ENCODE peak calls at places on chromosomes 4 and X, in seven cellular contexts. One of them, this sample, is unnamed. For H3K4me1, the result is how much of the 10 kb centered on the place peaks cover.

GRCh38 chrX:70087857-70088256 is 25.6 kb downstream of the OTUD6A start:
- DNase-seq in tibial nerve: peak
- DNase-seq in lower lobe of right lung: no peak
- DNase-seq in psoas muscle: no peak
- DNase-seq in HCT116: no peak
- DNase-seq in transverse colon: no peak
- DNase-seq in HepG2: no peak
- DNase-seq in this sample: peak

GRCh38 chr4:186723207-186724047 is at the start of gene FAT1:
- DNase-seq in tibial nerve: peak
- DNase-seq in lower lobe of right lung: peak
- DNase-seq in psoas muscle: peak
- DNase-seq in HCT116: no peak
- DNase-seq in transverse colon: peak
- DNase-seq in HepG2: peak
- DNase-seq in this sample: peak

GRCh38 chr4:26892480-26893150 is 32.0 kb downstream of the STIM2 start:
- DNase-seq in tibial nerve: no peak
- DNase-seq in lower lobe of right lung: no peak
- DNase-seq in psoas muscle: no peak
- DNase-seq in HCT116: no peak
- DNase-seq in transverse colon: no peak
- DNase-seq in HepG2: no peak
- DNase-seq in this sample: no peak

GRCh38 chr4:72817012-72817411 is 248.0 kb upstream of the ADAMTS3 start:
- DNase-seq in tibial nerve: no peak
- DNase-seq in lower lobe of right lung: no peak
- DNase-seq in psoas muscle: no peak
- DNase-seq in HCT116: no peak
- DNase-seq in transverse colon: no peak
- DNase-seq in HepG2: no peak
- DNase-seq in this sample: no peak

GRCh38 chrX:53320543-53321215 is 39.3 kb upstream of the IQSEC2 start:
- DNase-seq in tibial nerve: no peak
- DNase-seq in lower lobe of right lung: peak
- DNase-seq in psoas muscle: peak
- DNase-seq in HCT116: no peak
- DNase-seq in transverse colon: peak
- DNase-seq in HepG2: no peak
- DNase-seq in this sample: peak

GRCh38 chr4:139209470-139210063 is 32.5 kb upstream of the ELF2 start:
- DNase-seq in tibial nerve: no peak
- DNase-seq in lower lobe of right lung: no peak
- DNase-seq in psoas muscle: no peak
- DNase-seq in HCT116: no peak
- DNase-seq in transverse colon: no peak
- DNase-seq in HepG2: no peak
- DNase-seq in this sample: no peak

GRCh38 chr4:141142423-141142822 is 9.2 kb upstream of the RNF150 start:
- DNase-seq in tibial nerve: no peak
- DNase-seq in lower lobe of right lung: no peak
- DNase-seq in psoas muscle: no peak
- DNase-seq in HCT116: no peak
- DNase-seq in transverse colon: no peak
- DNase-seq in HepG2: no peak
- DNase-seq in this sample: no peak

GRCh38 chr4:140092094-140092820 is 61.7 kb downstream of the MAML3 start:
- DNase-seq in tibial nerve: no peak
- DNase-seq in lower lobe of right lung: peak
- DNase-seq in psoas muscle: no peak
- DNase-seq in HCT116: no peak
- DNase-seq in transverse colon: peak
- DNase-seq in HepG2: no peak
- DNase-seq in this sample: peak

GRCh38 chr4:165461176-165461835 is 82.5 kb downstream of the CPE start:
- DNase-seq in tibial nerve: peak
- DNase-seq in lower lobe of right lung: no peak
- DNase-seq in psoas muscle: no peak
- DNase-seq in HCT116: no peak
- DNase-seq in transverse colon: no peak
- DNase-seq in HepG2: peak
- DNase-seq in this sample: peak

GRCh38 chr4:122710434-122711308 is 21.8 kb upstream of the BBS12 start:
- DNase-seq in tibial nerve: no peak
- DNase-seq in lower lobe of right lung: no peak
- DNase-seq in psoas muscle: no peak
- DNase-seq in HCT116: no peak
- DNase-seq in transverse colon: no peak
- DNase-seq in HepG2: no peak
- DNase-seq in this sample: no peak

GRCh38 chr4:188971125-188971524 is 831.9 kb downstream of the TRIML1 start:
- DNase-seq in tibial nerve: no peak
- DNase-seq in lower lobe of right lung: no peak
- DNase-seq in psoas muscle: no peak
- DNase-seq in HCT116: peak
- DNase-seq in transverse colon: no peak
- DNase-seq in HepG2: no peak
- DNase-seq in this sample: no peak

GRCh38 chrX:129360175-129360574 is 163.1 kb downstream of the SMARCA1 start:
- DNase-seq in tibial nerve: peak
- DNase-seq in lower lobe of right lung: no peak
- DNase-seq in psoas muscle: no peak
- DNase-seq in HCT116: peak
- DNase-seq in transverse colon: peak
- DNase-seq in HepG2: peak
- DNase-seq in this sample: peak

GRCh38 chr4:120769227-120769626 is 153.3 kb downstream of the PRDM5 start:
- DNase-seq in tibial nerve: no peak
- DNase-seq in lower lobe of right lung: no peak
- DNase-seq in psoas muscle: no peak
- DNase-seq in HCT116: peak
- DNase-seq in transverse colon: no peak
- DNase-seq in HepG2: no peak
- DNase-seq in this sample: peak

GRCh38 chrX:25020391-25021131 is 4.8 kb upstream of the ARX start:
- DNase-seq in tibial nerve: no peak
- DNase-seq in lower lobe of right lung: no peak
- DNase-seq in psoas muscle: peak
- DNase-seq in HCT116: no peak
- DNase-seq in transverse colon: no peak
- DNase-seq in HepG2: no peak
- DNase-seq in this sample: peak

GRCh38 chr4:138410266-138410665 is 168.1 kb upstream of the SLC7A11 start:
- DNase-seq in tibial nerve: no peak
- DNase-seq in lower lobe of right lung: no peak
- DNase-seq in psoas muscle: no peak
- DNase-seq in HCT116: no peak
- DNase-seq in transverse colon: no peak
- DNase-seq in HepG2: no peak
- DNase-seq in this sample: no peak

GRCh38 chr4:79982587-79983327 is 90.3 kb downstream of the ANTXR2 start:
- DNase-seq in tibial nerve: no peak
- DNase-seq in lower lobe of right lung: no peak
- DNase-seq in psoas muscle: no peak
- DNase-seq in HCT116: no peak
- DNase-seq in transverse colon: no peak
- DNase-seq in HepG2: no peak
- DNase-seq in this sample: no peak

GRCh38 chr4:151770154-151770553 is 9.3 kb upstream of the GATB start:
- DNase-seq in tibial nerve: no peak
- DNase-seq in lower lobe of right lung: no peak
- DNase-seq in psoas muscle: no peak
- DNase-seq in HCT116: no peak
- DNase-seq in transverse colon: no peak
- DNase-seq in HepG2: no peak
- DNase-seq in this sample: no peak

GRCh38 chr4:51825341-51825740 is 17.6 kb upstream of the DCUN1D4 start:
- DNase-seq in tibial nerve: no peak
- DNase-seq in lower lobe of right lung: no peak
- DNase-seq in psoas muscle: no peak
- DNase-seq in HCT116: no peak
- DNase-seq in transverse colon: no peak
- DNase-seq in HepG2: no peak
- DNase-seq in this sample: no peak

GRCh38 chr4:147003956-147004580 is 58.4 kb upstream of the TTC29 start:
- DNase-seq in tibial nerve: no peak
- DNase-seq in lower lobe of right lung: no peak
- DNase-seq in psoas muscle: no peak
- DNase-seq in HCT116: no peak
- DNase-seq in transverse colon: no peak
- DNase-seq in HepG2: no peak
- DNase-seq in this sample: no peak

GRCh38 chrX:13084611-13085010 is 40.2 kb upstream of the FAM9C start:
- DNase-seq in tibial nerve: no peak
- DNase-seq in lower lobe of right lung: no peak
- DNase-seq in psoas muscle: no peak
- DNase-seq in HCT116: no peak
- DNase-seq in transverse colon: no peak
- DNase-seq in HepG2: no peak
- DNase-seq in this sample: no peak
- H3K4me1 ChIP-seq in tibial nerve: under half
- H3K4me1 ChIP-seq in lower lobe of right lung: under half
- H3K4me1 ChIP-seq in psoas muscle: under half
- H3K4me1 ChIP-seq in HCT116: under half
- H3K4me1 ChIP-seq in transverse colon: under half
- H3K4me1 ChIP-seq in HepG2: under half
- H3K4me1 ChIP-seq in this sample: under half

GRCh38 chr4:6771229-6771671 is 11.3 kb upstream of the KIAA0232 start:
- DNase-seq in tibial nerve: no peak
- DNase-seq in lower lobe of right lung: peak
- DNase-seq in psoas muscle: peak
- DNase-seq in HCT116: no peak
- DNase-seq in transverse colon: no peak
- DNase-seq in HepG2: no peak
- DNase-seq in this sample: no peak
- H3K4me1 ChIP-seq in tibial nerve: under half
- H3K4me1 ChIP-seq in lower lobe of right lung: under half
- H3K4me1 ChIP-seq in psoas muscle: half or more
- H3K4me1 ChIP-seq in HCT116: under half
- H3K4me1 ChIP-seq in transverse colon: half or more
- H3K4me1 ChIP-seq in HepG2: half or more
- H3K4me1 ChIP-seq in this sample: under half

DNA sequence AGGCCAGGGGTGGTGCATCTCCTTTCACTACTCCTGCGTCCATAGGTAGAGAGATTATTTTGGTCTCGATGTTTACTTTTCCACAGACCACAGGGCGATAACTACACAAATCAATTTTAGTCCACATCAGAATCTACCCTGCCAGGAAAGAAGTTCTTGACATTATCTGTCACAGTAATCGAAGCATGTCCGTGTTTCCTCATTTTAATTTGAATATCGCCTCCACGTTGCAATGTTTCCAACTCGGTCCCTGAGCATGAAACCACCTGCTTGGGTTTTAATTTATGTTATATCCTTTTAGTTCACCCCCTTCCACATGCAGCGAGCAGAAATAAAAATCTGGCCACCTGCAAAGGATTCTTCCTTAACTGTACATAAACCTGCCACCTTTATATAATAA is 100.1 kb upstream of the ATXN3L start:
- DNase-seq in tibial nerve: no peak
- DNase-seq in lower lobe of right lung: no peak
- DNase-seq in psoas muscle: no peak
- DNase-seq in HCT116: no peak
- DNase-seq in transverse colon: no peak
- DNase-seq in HepG2: no peak
- DNase-seq in this sample: no peak
- H3K4me1 ChIP-seq in tibial nerve: under half
- H3K4me1 ChIP-seq in lower lobe of right lung: under half
- H3K4me1 ChIP-seq in psoas muscle: under half
- H3K4me1 ChIP-seq in HCT116: under half
- H3K4me1 ChIP-seq in transverse colon: under half
- H3K4me1 ChIP-seq in HepG2: under half
- H3K4me1 ChIP-seq in this sample: under half

GRCh38 chrX:78958419-78959116 is 13.4 kb downstream of the P2RY10 start:
- DNase-seq in tibial nerve: no peak
- DNase-seq in lower lobe of right lung: no peak
- DNase-seq in psoas muscle: no peak
- DNase-seq in HCT116: no peak
- DNase-seq in transverse colon: no peak
- DNase-seq in HepG2: no peak
- DNase-seq in this sample: no peak
- H3K4me1 ChIP-seq in tibial nerve: under half
- H3K4me1 ChIP-seq in lower lobe of right lung: under half
- H3K4me1 ChIP-seq in psoas muscle: under half
- H3K4me1 ChIP-seq in HCT116: under half
- H3K4me1 ChIP-seq in transverse colon: under half
- H3K4me1 ChIP-seq in HepG2: under half
- H3K4me1 ChIP-seq in this sample: under half

GRCh38 chrX:84721416-84721815 is 219.2 kb upstream of the HDX start:
- DNase-seq in tibial nerve: no peak
- DNase-seq in lower lobe of right lung: no peak
- DNase-seq in psoas muscle: no peak
- DNase-seq in HCT116: no peak
- DNase-seq in transverse colon: no peak
- DNase-seq in HepG2: no peak
- DNase-seq in this sample: no peak
- H3K4me1 ChIP-seq in tibial nerve: under half
- H3K4me1 ChIP-seq in lower lobe of right lung: under half
- H3K4me1 ChIP-seq in psoas muscle: under half
- H3K4me1 ChIP-seq in HCT116: under half
- H3K4me1 ChIP-seq in transverse colon: under half
- H3K4me1 ChIP-seq in HepG2: under half
- H3K4me1 ChIP-seq in this sample: under half